ENCODE peak calls at places on chromosomes 4 and X, in six cellular contexts. One of them, this sample, is unnamed.

GRCh38 chr4:92304636-92305035 is 870 bp downstream of the GRID2 start:
- DNase-seq in H1: peak
- DNase-seq in neuronal stem cell: peak
- DNase-seq in H9: peak
- DNase-seq in mesenchymal stem cell: peak
- DNase-seq in IMR-90: no peak
- DNase-seq in this sample: peak

GRCh38 chr4:157220026-157220881 is at the start of gene GRIA2:
- DNase-seq in IMR-90: peak
- DNase-seq in neuronal stem cell: peak
- DNase-seq in mesenchymal stem cell: peak
- DNase-seq in H9: peak
- DNase-seq in H1: peak
- DNase-seq in this sample: peak

GRCh38 chr4:1209821-1210220 is 37.4 kb upstream of the SPON2 start:
- DNase-seq in H1: no peak
- DNase-seq in mesenchymal stem cell: peak
- DNase-seq in IMR-90: peak
- DNase-seq in H9: no peak
- DNase-seq in neuronal stem cell: peak
- DNase-seq in this sample: no peak

GRCh38 chrX:103584606-103585005 is 709 bp upstream of the TCEAL4 start:
- DNase-seq in neuronal stem cell: no peak
- DNase-seq in H1: no peak
- DNase-seq in IMR-90: no peak
- DNase-seq in H9: no peak
- DNase-seq in mesenchymal stem cell: no peak
- DNase-seq in this sample: no peak

GRCh38 chr4:1153567-1154090 is 18.8 kb downstream of the SPON2 start:
- DNase-seq in mesenchymal stem cell: no peak
- DNase-seq in H1: no peak
- DNase-seq in IMR-90: no peak
- DNase-seq in H9: no peak
- DNase-seq in neuronal stem cell: no peak
- DNase-seq in this sample: no peak

GRCh38 chr4:113433116-113433515 is 328.4 kb downstream of the CAMK2D start:
- DNase-seq in H9: no peak
- DNase-seq in H1: no peak
- DNase-seq in IMR-90: no peak
- DNase-seq in neuronal stem cell: no peak
- DNase-seq in mesenchymal stem cell: no peak
- DNase-seq in this sample: no peak

GRCh38 chr4:166174717-166175510 is 301.9 kb downstream of the TLL1 start:
- DNase-seq in H1: no peak
- DNase-seq in H9: no peak
- DNase-seq in mesenchymal stem cell: peak
- DNase-seq in IMR-90: no peak
- DNase-seq in neuronal stem cell: no peak
- DNase-seq in this sample: no peak

GRCh38 chrX:47595701-47596655 is 13.7 kb downstream of the TIMP1 start:
- DNase-seq in neuronal stem cell: no peak
- DNase-seq in H1: no peak
- DNase-seq in H9: no peak
- DNase-seq in mesenchymal stem cell: peak
- DNase-seq in IMR-90: peak
- DNase-seq in this sample: no peak

GRCh38 chr4:81844717-81845116 is 373.0 kb upstream of the RASGEF1B start:
- DNase-seq in H9: peak
- DNase-seq in neuronal stem cell: peak
- DNase-seq in mesenchymal stem cell: peak
- DNase-seq in H1: peak
- DNase-seq in IMR-90: peak
- DNase-seq in this sample: peak

GRCh38 chr4:7276538-7276937 is 84.2 kb downstream of the SORCS2 start:
- DNase-seq in IMR-90: no peak
- DNase-seq in mesenchymal stem cell: no peak
- DNase-seq in H9: no peak
- DNase-seq in neuronal stem cell: no peak
- DNase-seq in H1: no peak
- DNase-seq in this sample: no peak

GRCh38 chrX:10172867-10173266 is 16.1 kb downstream of the CLCN4 start:
- DNase-seq in H1: no peak
- DNase-seq in neuronal stem cell: peak
- DNase-seq in H9: no peak
- DNase-seq in IMR-90: peak
- DNase-seq in mesenchymal stem cell: peak
- DNase-seq in this sample: peak

GRCh38 chrX:73944582-73944947 is 359.4 kb upstream of the ZCCHC13 start:
- DNase-seq in IMR-90: peak
- DNase-seq in neuronal stem cell: no peak
- DNase-seq in H1: no peak
- DNase-seq in mesenchymal stem cell: no peak
- DNase-seq in H9: no peak
- DNase-seq in this sample: peak

GRCh38 chr4:123481034-123481433 is 84.4 kb downstream of the SPRY1 start:
- DNase-seq in neuronal stem cell: no peak
- DNase-seq in mesenchymal stem cell: peak
- DNase-seq in H1: no peak
- DNase-seq in IMR-90: peak
- DNase-seq in H9: no peak
- DNase-seq in this sample: no peak

GRCh38 chrX:331145-331771 is 12.7 kb upstream of the GTPBP6 start:
- DNase-seq in H1: peak
- DNase-seq in mesenchymal stem cell: peak
- DNase-seq in neuronal stem cell: no peak
- DNase-seq in IMR-90: peak
- DNase-seq in H9: no peak
- DNase-seq in this sample: no peak

GRCh38 chr4:87042986-87043820 is 108.4 kb downstream of the AFF1 start:
- DNase-seq in H9: no peak
- DNase-seq in H1: no peak
- DNase-seq in IMR-90: no peak
- DNase-seq in mesenchymal stem cell: no peak
- DNase-seq in neuronal stem cell: no peak
- DNase-seq in this sample: peak

GRCh38 chrX:13341491-13342101 is 21.7 kb upstream of the ATXN3L start:
- DNase-seq in H9: no peak
- DNase-seq in IMR-90: peak
- DNase-seq in mesenchymal stem cell: no peak
- DNase-seq in H1: no peak
- DNase-seq in neuronal stem cell: no peak
- DNase-seq in this sample: peak

GRCh38 chrX:4249401-4249800 is 536.0 kb upstream of the PRKX start:
- DNase-seq in H1: no peak
- DNase-seq in H9: no peak
- DNase-seq in neuronal stem cell: no peak
- DNase-seq in mesenchymal stem cell: no peak
- DNase-seq in IMR-90: no peak
- DNase-seq in this sample: no peak

GRCh38 chr4:117134386-117134785 is 49.0 kb upstream of the TRAM1L1 start:
- DNase-seq in IMR-90: peak
- DNase-seq in mesenchymal stem cell: peak
- DNase-seq in neuronal stem cell: peak
- DNase-seq in H1: no peak
- DNase-seq in H9: peak
- DNase-seq in this sample: peak

GRCh38 chrX:133151320-133151719 is 54.4 kb upstream of the USP26 start:
- DNase-seq in mesenchymal stem cell: no peak
- DNase-seq in IMR-90: no peak
- DNase-seq in H9: no peak
- DNase-seq in H1: no peak
- DNase-seq in neuronal stem cell: no peak
- DNase-seq in this sample: peak

GRCh38 chr4:115433501-115433900 is 320.1 kb upstream of the NDST4 start:
- DNase-seq in neuronal stem cell: no peak
- DNase-seq in H9: no peak
- DNase-seq in H1: no peak
- DNase-seq in IMR-90: no peak
- DNase-seq in mesenchymal stem cell: no peak
- DNase-seq in this sample: no peak

GRCh38 chrX:56232221-56233082 is at the start of gene KLF8:
- DNase-seq in neuronal stem cell: no peak
- DNase-seq in H9: peak
- DNase-seq in IMR-90: no peak
- DNase-seq in mesenchymal stem cell: no peak
- DNase-seq in H1: peak
- DNase-seq in this sample: peak

GRCh38 chrX:7108995-7109634 is 38.4 kb upstream of the STS start:
- DNase-seq in mesenchymal stem cell: peak
- DNase-seq in IMR-90: no peak
- DNase-seq in H9: no peak
- DNase-seq in H1: no peak
- DNase-seq in neuronal stem cell: peak
- DNase-seq in this sample: no peak

GRCh38 chrX:140274761-140275525 is 229.9 kb downstream of the SOX3 start:
- DNase-seq in H1: no peak
- DNase-seq in mesenchymal stem cell: peak
- DNase-seq in neuronal stem cell: peak
- DNase-seq in H9: peak
- DNase-seq in IMR-90: peak
- DNase-seq in this sample: peak

GRCh38 chr4:54745031-54745770 is 87.4 kb downstream of the KIT start:
- DNase-seq in IMR-90: peak
- DNase-seq in H9: no peak
- DNase-seq in neuronal stem cell: no peak
- DNase-seq in H1: no peak
- DNase-seq in mesenchymal stem cell: no peak
- DNase-seq in this sample: no peak

GRCh38 chr4:158253350-158253980 is 43.2 kb downstream of the TMEM144 start:
- DNase-seq in H1: no peak
- DNase-seq in neuronal stem cell: peak
- DNase-seq in H9: no peak
- DNase-seq in IMR-90: peak
- DNase-seq in mesenchymal stem cell: peak
- DNase-seq in this sample: peak
- H2BK15ac ChIP-seq in H1: no peak
- H2BK15ac ChIP-seq in neuronal stem cell: no peak
- H2BK15ac ChIP-seq in H9: no peak
- H2BK15ac ChIP-seq in IMR-90: no peak
- H2BK15ac ChIP-seq in mesenchymal stem cell: no peak
- H2BK15ac ChIP-seq in this sample: no peak

GRCh38 chr4:168643083-168643795 is 146.4 kb downstream of the PALLD start:
- DNase-seq in IMR-90: no peak
- DNase-seq in H1: no peak
- DNase-seq in mesenchymal stem cell: no peak
- DNase-seq in H9: no peak
- DNase-seq in neuronal stem cell: no peak
- DNase-seq in this sample: no peak

GRCh38 chr4:168639914-168640313 is 143.1 kb downstream of the PALLD start:
- DNase-seq in H9: no peak
- DNase-seq in neuronal stem cell: no peak
- DNase-seq in IMR-90: no peak
- DNase-seq in H1: no peak
- DNase-seq in mesenchymal stem cell: no peak
- DNase-seq in this sample: no peak

GRCh38 chr4:168643796-168644159 is 146.9 kb downstream of the PALLD start:
- DNase-seq in neuronal stem cell: no peak
- DNase-seq in IMR-90: no peak
- DNase-seq in H9: no peak
- DNase-seq in mesenchymal stem cell: no peak
- DNase-seq in H1: no peak
- DNase-seq in this sample: no peak

GRCh38 chr4:168637872-168638756 is 141.3 kb downstream of the PALLD start:
- DNase-seq in neuronal stem cell: no peak
- DNase-seq in H9: no peak
- DNase-seq in IMR-90: peak
- DNase-seq in H1: no peak
- DNase-seq in mesenchymal stem cell: peak
- DNase-seq in this sample: no peak

DNA sequence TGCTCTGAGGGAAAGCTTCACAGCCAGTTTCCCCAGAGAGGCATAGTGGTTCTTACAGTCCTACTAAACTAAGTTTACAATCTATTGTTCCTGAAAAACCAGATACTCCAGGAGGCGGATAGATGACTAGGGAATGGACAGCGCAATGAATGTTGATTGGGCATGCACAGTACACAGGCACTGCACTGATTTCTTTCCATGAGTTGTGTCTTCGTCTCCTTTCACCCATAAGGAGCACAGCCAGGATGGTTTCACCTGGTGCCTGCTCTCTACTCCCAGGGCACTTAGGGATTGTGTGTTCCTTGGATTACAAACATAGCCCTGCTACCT is 144.9 kb downstream of the PALLD start:
- DNase-seq in H9: no peak
- DNase-seq in H1: no peak
- DNase-seq in neuronal stem cell: no peak
- DNase-seq in IMR-90: no peak
- DNase-seq in mesenchymal stem cell: no peak
- DNase-seq in this sample: no peak
- H3K4ac ChIP-seq in H9: no peak
- H3K4ac ChIP-seq in H1: no peak
- H3K4ac ChIP-seq in neuronal stem cell: no peak
- H3K4ac ChIP-seq in IMR-90: peak
- H3K4ac ChIP-seq in mesenchymal stem cell: no peak
- H3K4ac ChIP-seq in this sample: no peak

DNA sequence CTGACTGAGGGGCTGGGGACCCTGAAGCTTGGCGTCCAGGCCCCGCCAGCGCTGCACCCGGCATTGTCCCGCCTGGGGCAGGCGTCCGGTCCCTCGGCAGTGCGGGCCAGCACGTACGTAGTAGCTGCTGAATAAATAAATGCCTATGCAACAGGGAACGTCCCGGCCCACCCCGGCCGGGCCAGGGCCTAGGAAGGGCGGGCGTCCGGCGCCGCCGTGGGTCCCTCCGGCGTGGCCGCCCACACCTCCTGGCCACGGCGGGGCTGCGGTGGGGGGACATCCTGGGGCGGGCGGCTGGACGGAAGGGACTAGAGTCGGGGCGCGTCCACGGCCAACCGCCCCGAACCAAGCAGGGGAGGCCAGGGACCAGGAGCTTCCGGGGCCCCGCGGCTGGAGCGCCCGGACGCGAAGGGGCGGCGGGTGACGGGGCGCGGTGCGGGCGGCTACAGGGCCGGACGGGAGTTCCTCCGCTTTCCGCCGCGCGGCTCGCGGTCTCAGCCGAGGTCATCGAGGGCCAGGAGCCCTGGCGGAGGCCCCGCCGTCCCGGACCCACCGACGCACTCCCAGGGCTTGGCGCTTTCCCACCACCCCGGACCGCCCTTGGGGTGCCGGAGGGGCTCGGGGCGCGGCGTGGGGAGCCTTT is 856 bp upstream of the WWC2 start:
- DNase-seq in mesenchymal stem cell: peak
- DNase-seq in IMR-90: peak
- DNase-seq in neuronal stem cell: peak
- DNase-seq in H9: no peak
- DNase-seq in H1: no peak
- DNase-seq in this sample: no peak
- H4K8ac ChIP-seq in mesenchymal stem cell: peak
- H4K8ac ChIP-seq in IMR-90: peak
- H4K8ac ChIP-seq in neuronal stem cell: peak
- H4K8ac ChIP-seq in H9: no peak
- H4K8ac ChIP-seq in H1: peak
- H4K8ac ChIP-seq in this sample: peak

DNA sequence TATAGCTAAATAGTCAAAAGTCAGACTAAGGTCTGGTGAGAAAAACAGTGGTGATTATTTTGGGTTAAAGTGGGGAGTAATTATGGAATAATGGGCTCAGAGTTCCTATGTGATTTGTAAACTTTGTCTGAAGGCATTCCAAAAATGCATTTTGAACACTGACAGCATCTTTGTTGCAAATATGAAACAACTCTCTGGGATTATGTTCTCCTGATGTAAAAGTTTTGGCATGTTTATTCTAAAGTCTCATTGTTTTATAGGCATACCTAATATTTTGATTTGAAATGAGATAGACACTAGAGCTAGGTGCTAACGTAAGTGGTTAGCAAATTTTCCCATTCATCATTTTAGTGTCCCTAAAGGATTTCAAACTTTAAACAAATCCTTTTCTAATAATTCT is 140.9 kb upstream of the ANXA3 start:
- DNase-seq in H1: no peak
- DNase-seq in mesenchymal stem cell: no peak
- DNase-seq in IMR-90: no peak
- DNase-seq in H9: no peak
- DNase-seq in neuronal stem cell: no peak
- DNase-seq in this sample: no peak
- H2BK15ac ChIP-seq in H1: no peak
- H2BK15ac ChIP-seq in mesenchymal stem cell: no peak
- H2BK15ac ChIP-seq in IMR-90: no peak
- H2BK15ac ChIP-seq in H9: no peak
- H2BK15ac ChIP-seq in neuronal stem cell: no peak
- H2BK15ac ChIP-seq in this sample: no peak